ENCODE peak calls at places on chromosomes 2 and 18, in seven cellular contexts. One of them, this sample, is unnamed.

GRCh38 chr18:69531973-69532372 is 131.3 kb downstream of the DOK6 start:
- DNase-seq in astrocyte: no peak
- DNase-seq in SJSA1: no peak
- DNase-seq in iris pigment epithelial cell: no peak
- DNase-seq in retina: no peak
- DNase-seq in CD4-positive, alpha-beta memory T cell: no peak
- DNase-seq in CD4-positive, alpha-beta T cell: no peak
- DNase-seq in this sample: no peak

GRCh38 chr2:218229851-218230250 is 12.9 kb downstream of the ARPC2 start:
- DNase-seq in CD4-positive, alpha-beta memory T cell: no peak
- DNase-seq in astrocyte: no peak
- DNase-seq in iris pigment epithelial cell: peak
- DNase-seq in retina: no peak
- DNase-seq in CD4-positive, alpha-beta T cell: no peak
- DNase-seq in SJSA1: peak
- DNase-seq in this sample: no peak

GRCh38 chr2:231132126-231132525 is 7.3 kb upstream of the HTR2B start:
- DNase-seq in iris pigment epithelial cell: peak
- DNase-seq in astrocyte: peak
- DNase-seq in retina: no peak
- DNase-seq in CD4-positive, alpha-beta memory T cell: no peak
- DNase-seq in SJSA1: peak
- DNase-seq in CD4-positive, alpha-beta T cell: no peak
- DNase-seq in this sample: no peak

GRCh38 chr2:234993547-234993981 is 41.7 kb downstream of the SH3BP4 start:
- DNase-seq in SJSA1: no peak
- DNase-seq in astrocyte: no peak
- DNase-seq in iris pigment epithelial cell: no peak
- DNase-seq in CD4-positive, alpha-beta T cell: no peak
- DNase-seq in CD4-positive, alpha-beta memory T cell: no peak
- DNase-seq in retina: no peak
- DNase-seq in this sample: no peak

GRCh38 chr2:180010701-180011100 is 3.6 kb upstream of the CWC22 start:
- DNase-seq in SJSA1: no peak
- DNase-seq in CD4-positive, alpha-beta T cell: no peak
- DNase-seq in iris pigment epithelial cell: no peak
- DNase-seq in CD4-positive, alpha-beta memory T cell: no peak
- DNase-seq in retina: no peak
- DNase-seq in astrocyte: no peak
- DNase-seq in this sample: no peak

GRCh38 chr2:105344704-105345345 is 7.5 kb downstream of the C2orf49 start:
- DNase-seq in SJSA1: peak
- DNase-seq in CD4-positive, alpha-beta T cell: no peak
- DNase-seq in iris pigment epithelial cell: no peak
- DNase-seq in retina: no peak
- DNase-seq in CD4-positive, alpha-beta memory T cell: peak
- DNase-seq in astrocyte: no peak
- DNase-seq in this sample: no peak

GRCh38 chr2:57497489-57498096 is 549.0 kb upstream of the VRK2 start:
- DNase-seq in SJSA1: peak
- DNase-seq in iris pigment epithelial cell: peak
- DNase-seq in retina: peak
- DNase-seq in astrocyte: peak
- DNase-seq in CD4-positive, alpha-beta T cell: no peak
- DNase-seq in CD4-positive, alpha-beta memory T cell: no peak
- DNase-seq in this sample: peak

GRCh38 chr18:67035026-67035425 is 431.1 kb upstream of the CDH19 start:
- DNase-seq in retina: no peak
- DNase-seq in astrocyte: no peak
- DNase-seq in CD4-positive, alpha-beta memory T cell: no peak
- DNase-seq in SJSA1: no peak
- DNase-seq in iris pigment epithelial cell: no peak
- DNase-seq in CD4-positive, alpha-beta T cell: no peak
- DNase-seq in this sample: peak

GRCh38 chr2:240919786-240920782 is 13.9 kb downstream of the CROCC2 start:
- DNase-seq in iris pigment epithelial cell: no peak
- DNase-seq in CD4-positive, alpha-beta memory T cell: no peak
- DNase-seq in CD4-positive, alpha-beta T cell: no peak
- DNase-seq in SJSA1: no peak
- DNase-seq in retina: peak
- DNase-seq in astrocyte: no peak
- DNase-seq in this sample: no peak

GRCh38 chr2:27407798-27408491 is 1.4 kb downstream of the PPM1G start:
- DNase-seq in SJSA1: peak
- DNase-seq in astrocyte: peak
- DNase-seq in CD4-positive, alpha-beta memory T cell: no peak
- DNase-seq in retina: peak
- DNase-seq in iris pigment epithelial cell: peak
- DNase-seq in CD4-positive, alpha-beta T cell: no peak
- DNase-seq in this sample: peak

GRCh38 chr2:160715428-160715827 is 221.8 kb upstream of the RBMS1 start:
- DNase-seq in SJSA1: no peak
- DNase-seq in iris pigment epithelial cell: no peak
- DNase-seq in CD4-positive, alpha-beta T cell: no peak
- DNase-seq in CD4-positive, alpha-beta memory T cell: no peak
- DNase-seq in retina: no peak
- DNase-seq in astrocyte: no peak
- DNase-seq in this sample: no peak

GRCh38 chr2:10432315-10433181 is 15.6 kb downstream of the ODC1 start:
- DNase-seq in retina: peak
- DNase-seq in iris pigment epithelial cell: no peak
- DNase-seq in CD4-positive, alpha-beta memory T cell: no peak
- DNase-seq in astrocyte: no peak
- DNase-seq in CD4-positive, alpha-beta T cell: no peak
- DNase-seq in SJSA1: no peak
- DNase-seq in this sample: no peak

GRCh38 chr2:287471-287885 is 413 bp downstream of the ALKAL2 start:
- DNase-seq in retina: no peak
- DNase-seq in CD4-positive, alpha-beta T cell: no peak
- DNase-seq in SJSA1: no peak
- DNase-seq in iris pigment epithelial cell: peak
- DNase-seq in astrocyte: peak
- DNase-seq in CD4-positive, alpha-beta memory T cell: no peak
- DNase-seq in this sample: peak

GRCh38 chr2:230872151-230872967 is 7.6 kb downstream of the ITM2C start:
- DNase-seq in iris pigment epithelial cell: no peak
- DNase-seq in astrocyte: no peak
- DNase-seq in CD4-positive, alpha-beta memory T cell: no peak
- DNase-seq in CD4-positive, alpha-beta T cell: no peak
- DNase-seq in retina: no peak
- DNase-seq in SJSA1: no peak
- DNase-seq in this sample: no peak

GRCh38 chr2:9714630-9715214 is 83.9 kb upstream of the YWHAQ start:
- DNase-seq in retina: no peak
- DNase-seq in CD4-positive, alpha-beta T cell: no peak
- DNase-seq in astrocyte: no peak
- DNase-seq in SJSA1: no peak
- DNase-seq in CD4-positive, alpha-beta memory T cell: no peak
- DNase-seq in iris pigment epithelial cell: no peak
- DNase-seq in this sample: no peak

GRCh38 chr18:6327485-6327884 is 87.2 kb downstream of the L3MBTL4 start:
- DNase-seq in CD4-positive, alpha-beta memory T cell: no peak
- DNase-seq in retina: no peak
- DNase-seq in CD4-positive, alpha-beta T cell: no peak
- DNase-seq in astrocyte: no peak
- DNase-seq in iris pigment epithelial cell: no peak
- DNase-seq in SJSA1: no peak
- DNase-seq in this sample: no peak

GRCh38 chr2:80037310-80037709 is 267.2 kb downstream of the LRRTM1 start:
- DNase-seq in CD4-positive, alpha-beta memory T cell: no peak
- DNase-seq in iris pigment epithelial cell: no peak
- DNase-seq in CD4-positive, alpha-beta T cell: no peak
- DNase-seq in astrocyte: no peak
- DNase-seq in SJSA1: no peak
- DNase-seq in retina: no peak
- DNase-seq in this sample: no peak

GRCh38 chr2:149129433-149129832 is 90.9 kb downstream of the LYPD6B start:
- DNase-seq in CD4-positive, alpha-beta T cell: no peak
- DNase-seq in iris pigment epithelial cell: peak
- DNase-seq in retina: no peak
- DNase-seq in SJSA1: no peak
- DNase-seq in CD4-positive, alpha-beta memory T cell: no peak
- DNase-seq in astrocyte: peak
- DNase-seq in this sample: no peak

GRCh38 chr2:122028371-122029102 is 273.1 kb downstream of the TSN start:
- DNase-seq in CD4-positive, alpha-beta T cell: no peak
- DNase-seq in CD4-positive, alpha-beta memory T cell: no peak
- DNase-seq in iris pigment epithelial cell: peak
- DNase-seq in astrocyte: peak
- DNase-seq in retina: no peak
- DNase-seq in SJSA1: peak
- DNase-seq in this sample: no peak

GRCh38 chr2:161170917-161171594 is 10.8 kb downstream of the TANK start:
- DNase-seq in astrocyte: peak
- DNase-seq in retina: no peak
- DNase-seq in CD4-positive, alpha-beta T cell: no peak
- DNase-seq in CD4-positive, alpha-beta memory T cell: no peak
- DNase-seq in SJSA1: no peak
- DNase-seq in iris pigment epithelial cell: peak
- DNase-seq in this sample: peak

GRCh38 chr2:172350844-172351480 is 76.4 kb upstream of the ITGA6 start:
- DNase-seq in CD4-positive, alpha-beta T cell: no peak
- DNase-seq in astrocyte: no peak
- DNase-seq in CD4-positive, alpha-beta memory T cell: no peak
- DNase-seq in SJSA1: no peak
- DNase-seq in iris pigment epithelial cell: no peak
- DNase-seq in retina: no peak
- DNase-seq in this sample: no peak

GRCh38 chr2:241854342-241855244 is 4.1 kb downstream of the PDCD1 start:
- DNase-seq in CD4-positive, alpha-beta memory T cell: no peak
- DNase-seq in SJSA1: no peak
- DNase-seq in retina: no peak
- DNase-seq in CD4-positive, alpha-beta T cell: no peak
- DNase-seq in astrocyte: no peak
- DNase-seq in iris pigment epithelial cell: peak
- DNase-seq in this sample: no peak

GRCh38 chr2:43027103-43027482 is 199.3 kb downstream of the ZFP36L2 start:
- DNase-seq in astrocyte: no peak
- DNase-seq in retina: no peak
- DNase-seq in CD4-positive, alpha-beta T cell: no peak
- DNase-seq in CD4-positive, alpha-beta memory T cell: no peak
- DNase-seq in iris pigment epithelial cell: no peak
- DNase-seq in SJSA1: no peak
- DNase-seq in this sample: no peak

GRCh38 chr2:238494573-238494961 is 67.8 kb downstream of the ASB1 start:
- DNase-seq in astrocyte: no peak
- DNase-seq in CD4-positive, alpha-beta memory T cell: no peak
- DNase-seq in SJSA1: no peak
- DNase-seq in retina: no peak
- DNase-seq in CD4-positive, alpha-beta T cell: no peak
- DNase-seq in iris pigment epithelial cell: no peak
- DNase-seq in this sample: no peak

GRCh38 chr2:105397025-105397722 is 1.7 kb downstream of the FHL2 start:
- DNase-seq in CD4-positive, alpha-beta memory T cell: no peak
- DNase-seq in astrocyte: no peak
- DNase-seq in CD4-positive, alpha-beta T cell: no peak
- DNase-seq in iris pigment epithelial cell: no peak
- DNase-seq in retina: no peak
- DNase-seq in SJSA1: no peak
- DNase-seq in this sample: no peak

GRCh38 chr2:144401036-144401435 is 118.9 kb downstream of the ZEB2 start:
- DNase-seq in iris pigment epithelial cell: no peak
- DNase-seq in SJSA1: no peak
- DNase-seq in astrocyte: no peak
- DNase-seq in CD4-positive, alpha-beta T cell: no peak
- DNase-seq in retina: no peak
- DNase-seq in CD4-positive, alpha-beta memory T cell: no peak
- DNase-seq in this sample: no peak

This sample was measured in DMS79 treated with DMSO at 0.1 percent for 48 hours.